ENCODE peak calls at places on chromosomes 16 and 17, in eight cellular contexts. Q is stimulated activated CD8-positive, alpha-beta memory T cell treated with anti-CD3 and anti-CD28 coated beads, Interleukin-7, amount 100 ng/mL, for 1 hour; K is ACHN; S is HuH-7; I is heart right ventricle; T is T-helper 2 cell; M is activated naive CD4-positive, alpha-beta T cell treated with anti-CD3 and anti-CD28 coated beads, Interleukin-2, amount 10 ng/mL, durations not matched to agents 7 days and 5 days; P is thyroid gland. J is an unnamed sample.

GRCh38 chr17:58189436-58190146 is 2.9 kb upstream of the EPX start:
- DNase-seq in Q (no peak), K (peak), S (no peak), I (peak), T (no peak), M (no peak), P (peak), J (peak)

GRCh38 chr16:70738083-70738977 is 52.5 kb upstream of the MTSS2 start:
- DNase-seq in Q (no peak), K (peak), S (peak), I (peak), T (peak), M (peak), P (no peak), J (no peak)

GRCh38 chr16:5633845-5634440 is 536.3 kb upstream of the EEF2KMT start:
- DNase-seq in Q (no peak), K (peak), S (peak), I (no peak), T (peak), M (no peak), P (no peak), J (no peak)

GRCh38 chr17:64781394-64781793 is 119.3 kb upstream of the SMURF2 start:
- DNase-seq in Q (no peak), K (no peak), S (no peak), I (peak), T (peak), M (peak), P (peak), J (no peak)

GRCh38 chr16:23145608-23146007 is 3.6 kb downstream of the USP31 start:
- DNase-seq in Q (no peak), K (peak), S (no peak), I (no peak), T (no peak), M (no peak), P (peak), J (peak)

GRCh38 chr17:43881758-43882505 is 25.4 kb downstream of the MPP2 start:
- DNase-seq in Q (no peak), K (no peak), S (no peak), I (no peak), T (no peak), M (no peak), P (no peak), J (no peak)

GRCh38 chr17:60744355-60744958 is 66.8 kb downstream of the BCAS3 start:
- DNase-seq in Q (no peak), K (no peak), S (no peak), I (no peak), T (no peak), M (no peak), P (no peak), J (no peak)

GRCh38 chr16:3175157-3176153 is 12.5 kb upstream of the OR1F1 start:
- DNase-seq in Q (no peak), K (peak), S (peak), I (no peak), T (no peak), M (no peak), P (no peak), J (no peak)

GRCh38 chr17:8060274-8060673 is 21.4 kb downstream of the ALOX15B start:
- DNase-seq in Q (peak), K (peak), S (peak), I (peak), T (peak), M (peak), P (peak), J (peak)

GRCh38 chr17:76130473-76130872 is 10.6 kb downstream of the FOXJ1 start:
- DNase-seq in Q (no peak), K (no peak), S (no peak), I (no peak), T (no peak), M (no peak), P (no peak), J (no peak)

GRCh38 chr16:69662901-69663300 is 63.5 kb downstream of the NQO1 start:
- DNase-seq in Q (no peak), K (no peak), S (no peak), I (no peak), T (no peak), M (no peak), P (no peak), J (no peak)

GRCh38 chr17:73390221-73390620 is 78.4 kb upstream of the CDC42EP4 start:
- DNase-seq in Q (no peak), K (no peak), S (no peak), I (no peak), T (no peak), M (no peak), P (no peak), J (no peak)